ENCODE peak calls at places on chromosomes 16 and 17, in five cellular contexts. One of them, this sample, is unnamed.

GRCh38 chr16:23836404-23837291 is 865 bp downstream of the PRKCB start:
- DNase-seq in mammary epithelial cell: no peak
- DNase-seq in OCI-LY7: peak
- DNase-seq in pancreas: no peak
- DNase-seq in left ventricle myocardium inferior: peak
- DNase-seq in this sample: no peak

GRCh38 chr16:67248401-67249177 is at the start of gene SLC9A5:
- DNase-seq in pancreas: peak
- DNase-seq in mammary epithelial cell: no peak
- DNase-seq in left ventricle myocardium inferior: peak
- DNase-seq in OCI-LY7: peak
- DNase-seq in this sample: no peak

GRCh38 chr16:81831722-81832126 is 52.6 kb downstream of the PLCG2 start:
- DNase-seq in pancreas: no peak
- DNase-seq in left ventricle myocardium inferior: peak
- DNase-seq in OCI-LY7: peak
- DNase-seq in mammary epithelial cell: no peak
- DNase-seq in this sample: no peak

GRCh38 chr16:46649571-46649970 is 28.4 kb upstream of the SHCBP1 start:
- DNase-seq in left ventricle myocardium inferior: peak
- DNase-seq in OCI-LY7: no peak
- DNase-seq in pancreas: no peak
- DNase-seq in mammary epithelial cell: no peak
- DNase-seq in this sample: no peak

GRCh38 chr17:82881900-82882714 is 42.3 kb upstream of the ZNF750 start:
- DNase-seq in mammary epithelial cell: no peak
- DNase-seq in pancreas: peak
- DNase-seq in OCI-LY7: no peak
- DNase-seq in left ventricle myocardium inferior: peak
- DNase-seq in this sample: no peak

GRCh38 chr17:79340771-79341528 is 266.3 kb downstream of the ENGASE start:
- DNase-seq in OCI-LY7: peak
- DNase-seq in pancreas: no peak
- DNase-seq in left ventricle myocardium inferior: no peak
- DNase-seq in mammary epithelial cell: no peak
- DNase-seq in this sample: no peak

GRCh38 chr16:89369266-89369895 is 121.0 kb downstream of the ANKRD11 start:
- DNase-seq in pancreas: no peak
- DNase-seq in left ventricle myocardium inferior: no peak
- DNase-seq in mammary epithelial cell: no peak
- DNase-seq in OCI-LY7: no peak
- DNase-seq in this sample: no peak

GRCh38 chr16:80366023-80366422 is 174.8 kb upstream of the DYNLRB2 start:
- DNase-seq in OCI-LY7: no peak
- DNase-seq in left ventricle myocardium inferior: no peak
- DNase-seq in pancreas: no peak
- DNase-seq in mammary epithelial cell: peak
- DNase-seq in this sample: no peak

GRCh38 chr17:60535382-60536279 is 9.6 kb upstream of the APPBP2 start:
- DNase-seq in OCI-LY7: no peak
- DNase-seq in mammary epithelial cell: no peak
- DNase-seq in pancreas: no peak
- DNase-seq in left ventricle myocardium inferior: no peak
- DNase-seq in this sample: no peak

GRCh38 chr16:80014241-80014939 is 413.9 kb upstream of the MAF start:
- DNase-seq in left ventricle myocardium inferior: no peak
- DNase-seq in mammary epithelial cell: peak
- DNase-seq in OCI-LY7: no peak
- DNase-seq in pancreas: no peak
- DNase-seq in this sample: no peak

GRCh38 chr17:60106377-60107059 is 27.8 kb upstream of the HEATR6 start:
- DNase-seq in left ventricle myocardium inferior: no peak
- DNase-seq in mammary epithelial cell: no peak
- DNase-seq in pancreas: no peak
- DNase-seq in OCI-LY7: no peak
- DNase-seq in this sample: no peak

GRCh38 chr16:78884199-78884598 is 716.3 kb downstream of the MAF start:
- DNase-seq in pancreas: no peak
- DNase-seq in left ventricle myocardium inferior: no peak
- DNase-seq in mammary epithelial cell: no peak
- DNase-seq in OCI-LY7: no peak
- DNase-seq in this sample: no peak

GRCh38 chr16:74760007-74760767 is 14.4 kb downstream of the FA2H start:
- DNase-seq in left ventricle myocardium inferior: no peak
- DNase-seq in mammary epithelial cell: peak
- DNase-seq in pancreas: no peak
- DNase-seq in OCI-LY7: no peak
- DNase-seq in this sample: no peak

GRCh38 chr17:66747561-66748275 is 87.2 kb upstream of the CACNG5 start:
- DNase-seq in pancreas: no peak
- DNase-seq in OCI-LY7: no peak
- DNase-seq in left ventricle myocardium inferior: no peak
- DNase-seq in mammary epithelial cell: peak
- DNase-seq in this sample: no peak

GRCh38 chr17:82440991-82441627 is 9.4 kb downstream of the CYBC1 start:
- DNase-seq in OCI-LY7: peak
- DNase-seq in mammary epithelial cell: no peak
- DNase-seq in pancreas: peak
- DNase-seq in left ventricle myocardium inferior: no peak
- DNase-seq in this sample: no peak

GRCh38 chr16:78002915-78003538 is 19.3 kb upstream of the CLEC3A start:
- DNase-seq in OCI-LY7: peak
- DNase-seq in mammary epithelial cell: peak
- DNase-seq in left ventricle myocardium inferior: peak
- DNase-seq in pancreas: peak
- DNase-seq in this sample: peak

GRCh38 chr17:10809605-10810004 is 5.7 kb upstream of the TMEM238L start:
- DNase-seq in left ventricle myocardium inferior: no peak
- DNase-seq in pancreas: no peak
- DNase-seq in mammary epithelial cell: no peak
- DNase-seq in OCI-LY7: no peak
- DNase-seq in this sample: no peak

GRCh38 chr17:82922646-82923045 is 82.8 kb upstream of the ZNF750 start:
- DNase-seq in mammary epithelial cell: no peak
- DNase-seq in OCI-LY7: no peak
- DNase-seq in left ventricle myocardium inferior: no peak
- DNase-seq in pancreas: peak
- DNase-seq in this sample: no peak

GRCh38 chr16:61936522-61936921 is 99.7 kb downstream of the CDH8 start:
- DNase-seq in pancreas: no peak
- DNase-seq in OCI-LY7: no peak
- DNase-seq in mammary epithelial cell: no peak
- DNase-seq in left ventricle myocardium inferior: no peak
- DNase-seq in this sample: no peak

GRCh38 chr16:68575082-68575481 is 36.0 kb downstream of the ZFP90 start:
- DNase-seq in left ventricle myocardium inferior: no peak
- DNase-seq in OCI-LY7: no peak
- DNase-seq in pancreas: no peak
- DNase-seq in mammary epithelial cell: peak
- DNase-seq in this sample: no peak

GRCh38 chr17:66560691-66561090 is 258.3 kb downstream of the PRKCA start:
- DNase-seq in left ventricle myocardium inferior: no peak
- DNase-seq in OCI-LY7: no peak
- DNase-seq in mammary epithelial cell: no peak
- DNase-seq in pancreas: no peak
- DNase-seq in this sample: peak

GRCh38 chr17:9166678-9167077 is 145.4 kb downstream of the NTN1 start:
- DNase-seq in OCI-LY7: no peak
- DNase-seq in pancreas: no peak
- DNase-seq in left ventricle myocardium inferior: no peak
- DNase-seq in mammary epithelial cell: no peak
- DNase-seq in this sample: no peak

GRCh38 chr17:339193-340061 is 13.2 kb downstream of the RPH3AL start:
- DNase-seq in pancreas: peak
- DNase-seq in left ventricle myocardium inferior: no peak
- DNase-seq in mammary epithelial cell: no peak
- DNase-seq in OCI-LY7: no peak
- DNase-seq in this sample: no peak

GRCh38 chr17:64178011-64178825 is 48.3 kb upstream of the ERN1 start:
- DNase-seq in mammary epithelial cell: peak
- DNase-seq in OCI-LY7: no peak
- DNase-seq in pancreas: no peak
- DNase-seq in left ventricle myocardium inferior: no peak
- DNase-seq in this sample: no peak

GRCh38 chr17:72466199-72466598 is 345.4 kb downstream of the SOX9 start:
- DNase-seq in mammary epithelial cell: peak
- DNase-seq in OCI-LY7: no peak
- DNase-seq in left ventricle myocardium inferior: no peak
- DNase-seq in pancreas: no peak
- DNase-seq in this sample: no peak
- TF ChIP-seq CTCF in mammary epithelial cell: no peak
- TF ChIP-seq CTCF in OCI-LY7: no peak
- TF ChIP-seq CTCF in left ventricle myocardium inferior: no peak
- TF ChIP-seq CTCF in pancreas: no peak
- TF ChIP-seq CTCF in this sample: no peak

GRCh38 chr16:3400779-3401688 is at the start of the genes ZNF174 and ZSCAN32:
- DNase-seq in mammary epithelial cell: peak
- DNase-seq in pancreas: peak
- DNase-seq in left ventricle myocardium inferior: peak
- DNase-seq in OCI-LY7: peak
- DNase-seq in this sample: peak
- TF ChIP-seq CTCF in mammary epithelial cell: no peak
- TF ChIP-seq CTCF in pancreas: no peak
- TF ChIP-seq CTCF in left ventricle myocardium inferior: no peak
- TF ChIP-seq CTCF in OCI-LY7: peak
- TF ChIP-seq CTCF in this sample: no peak

GRCh38 chr17:17502741-17503565 is 6.8 kb upstream of the RASD1 start:
- DNase-seq in mammary epithelial cell: no peak
- DNase-seq in left ventricle myocardium inferior: peak
- DNase-seq in OCI-LY7: no peak
- DNase-seq in pancreas: no peak
- DNase-seq in this sample: no peak
- TF ChIP-seq CTCF in mammary epithelial cell: no peak
- TF ChIP-seq CTCF in left ventricle myocardium inferior: no peak
- TF ChIP-seq CTCF in OCI-LY7: no peak
- TF ChIP-seq CTCF in pancreas: no peak
- TF ChIP-seq CTCF in this sample: no peak

GRCh38 chr17:55585629-55586028 is 74.4 kb upstream of the SMIM36 start:
- DNase-seq in left ventricle myocardium inferior: no peak
- DNase-seq in pancreas: no peak
- DNase-seq in mammary epithelial cell: no peak
- DNase-seq in OCI-LY7: no peak
- DNase-seq in this sample: no peak
- TF ChIP-seq CTCF in left ventricle myocardium inferior: no peak
- TF ChIP-seq CTCF in pancreas: no peak
- TF ChIP-seq CTCF in mammary epithelial cell: peak
- TF ChIP-seq CTCF in OCI-LY7: peak
- TF ChIP-seq CTCF in this sample: no peak

GRCh38 chr17:72113751-72114150 is 7.1 kb upstream of the SOX9 start:
- DNase-seq in pancreas: no peak
- DNase-seq in mammary epithelial cell: no peak
- DNase-seq in left ventricle myocardium inferior: no peak
- DNase-seq in OCI-LY7: no peak
- DNase-seq in this sample: no peak

GRCh38 chr17:72116692-72117469 is 3.9 kb upstream of the SOX9 start:
- DNase-seq in mammary epithelial cell: peak
- DNase-seq in pancreas: no peak
- DNase-seq in OCI-LY7: no peak
- DNase-seq in left ventricle myocardium inferior: no peak
- DNase-seq in this sample: no peak

GRCh38 chr17:72117748-72118587 is 2.9 kb upstream of the SOX9 start:
- DNase-seq in OCI-LY7: no peak
- DNase-seq in pancreas: peak
- DNase-seq in left ventricle myocardium inferior: no peak
- DNase-seq in mammary epithelial cell: peak
- DNase-seq in this sample: no peak

GRCh38 chr17:72117470-72117747 is 3.4 kb upstream of the SOX9 start:
- DNase-seq in OCI-LY7: no peak
- DNase-seq in left ventricle myocardium inferior: no peak
- DNase-seq in mammary epithelial cell: no peak
- DNase-seq in pancreas: no peak
- DNase-seq in this sample: no peak

GRCh38 chr17:72115789-72116520 is 4.9 kb upstream of the SOX9 start:
- DNase-seq in left ventricle myocardium inferior: no peak
- DNase-seq in OCI-LY7: no peak
- DNase-seq in mammary epithelial cell: peak
- DNase-seq in pancreas: no peak
- DNase-seq in this sample: no peak
- TF ChIP-seq CTCF in left ventricle myocardium inferior: no peak
- TF ChIP-seq CTCF in OCI-LY7: no peak
- TF ChIP-seq CTCF in mammary epithelial cell: no peak
- TF ChIP-seq CTCF in pancreas: no peak
- TF ChIP-seq CTCF in this sample: no peak

DNA sequence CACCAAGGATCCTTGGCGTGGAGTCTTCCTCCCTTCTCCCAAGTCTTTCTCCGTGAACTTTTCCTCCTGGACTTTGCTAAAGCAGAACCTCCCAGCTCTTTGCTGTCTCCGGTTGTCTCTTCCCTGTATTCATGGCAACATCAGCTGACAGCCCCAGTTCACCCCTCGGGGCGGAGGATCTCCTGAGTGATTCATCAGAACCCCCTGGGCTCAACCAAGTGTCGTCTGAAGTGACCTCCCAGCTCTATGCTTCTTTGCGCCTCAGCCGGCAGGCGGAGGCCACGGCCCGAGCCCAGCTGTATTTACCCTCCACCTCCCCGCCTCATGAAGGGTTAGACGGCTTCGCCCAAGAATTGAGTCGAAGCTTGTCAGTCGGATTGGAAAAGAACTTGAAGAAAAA is 943 bp downstream of the CNTROB start:
- DNase-seq in pancreas: peak
- DNase-seq in mammary epithelial cell: peak
- DNase-seq in OCI-LY7: peak
- DNase-seq in left ventricle myocardium inferior: no peak
- DNase-seq in this sample: no peak
- TF ChIP-seq CTCF in pancreas: no peak
- TF ChIP-seq CTCF in mammary epithelial cell: no peak
- TF ChIP-seq CTCF in OCI-LY7: peak
- TF ChIP-seq CTCF in left ventricle myocardium inferior: no peak
- TF ChIP-seq CTCF in this sample: no peak

DNA sequence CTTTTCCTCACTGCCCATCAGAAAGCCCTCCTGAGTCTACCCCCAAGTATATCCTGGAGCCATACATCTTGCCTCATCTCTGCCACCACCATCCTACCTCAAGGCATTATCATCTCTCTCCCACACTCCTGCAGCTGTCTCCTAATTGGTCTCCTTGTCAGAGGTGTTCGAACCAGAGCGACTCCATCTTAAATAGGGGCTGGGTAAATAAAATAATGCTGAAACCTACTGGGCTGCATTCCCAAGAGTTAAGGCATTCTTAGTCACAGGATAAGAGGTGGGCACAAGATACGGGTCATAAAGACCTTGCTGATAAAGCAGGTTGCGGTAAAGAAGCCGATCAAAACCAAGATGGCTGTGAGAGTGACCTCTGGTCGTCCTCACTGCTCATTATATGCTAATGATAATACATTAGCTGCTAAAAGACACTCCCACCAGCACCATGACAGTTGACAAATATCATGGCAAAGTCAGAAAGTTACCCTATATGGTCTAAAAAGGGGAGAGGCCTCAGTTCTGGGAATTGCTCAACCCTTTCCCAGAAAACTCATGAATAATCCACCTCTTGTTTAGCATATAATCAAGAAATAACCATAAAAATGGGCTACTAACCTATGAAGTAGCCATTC is 97.0 kb upstream of the C16orf82 start:
- DNase-seq in pancreas: no peak
- DNase-seq in OCI-LY7: no peak
- DNase-seq in left ventricle myocardium inferior: no peak
- DNase-seq in mammary epithelial cell: no peak
- DNase-seq in this sample: no peak
- TF ChIP-seq CTCF in pancreas: no peak
- TF ChIP-seq CTCF in OCI-LY7: no peak
- TF ChIP-seq CTCF in left ventricle myocardium inferior: no peak
- TF ChIP-seq CTCF in mammary epithelial cell: no peak
- TF ChIP-seq CTCF in this sample: no peak

GRCh38 chr16:720507-720989 is 398 bp upstream of the ANTKMT start:
- DNase-seq in mammary epithelial cell: no peak
- DNase-seq in left ventricle myocardium inferior: peak
- DNase-seq in OCI-LY7: no peak
- DNase-seq in pancreas: peak
- DNase-seq in this sample: no peak
- TF ChIP-seq CTCF in mammary epithelial cell: no peak
- TF ChIP-seq CTCF in left ventricle myocardium inferior: no peak
- TF ChIP-seq CTCF in OCI-LY7: peak
- TF ChIP-seq CTCF in pancreas: no peak
- TF ChIP-seq CTCF in this sample: no peak